ENCODE peak calls at places on chromosomes 7 and 10, in five cellular contexts. One of them, this sample, is unnamed.

GRCh38 chr10:124652701-124653100 is 91.5 kb downstream of the FAM53B start:
- DNase-seq in stimulated activated CD4-positive, alpha-beta T cell treated with anti-CD3 and anti-CD28 coated beads, Interleukin-4, amount 100 ng/mL, for 1 hour: no peak
- DNase-seq in NCI-H187: no peak
- DNase-seq in progenitor cell of endocrine pancreas: no peak
- DNase-seq in left kidney: no peak
- DNase-seq in this sample: no peak

GRCh38 chr7:25216837-25217236 is 11.4 kb downstream of the NPVF start:
- DNase-seq in stimulated activated CD4-positive, alpha-beta T cell treated with anti-CD3 and anti-CD28 coated beads, Interleukin-4, amount 100 ng/mL, for 1 hour: no peak
- DNase-seq in left kidney: peak; percentile 74
- DNase-seq in NCI-H187: no peak
- DNase-seq in progenitor cell of endocrine pancreas: no peak
- DNase-seq in this sample: no peak

GRCh38 chr7:30988346-30989005 is 24.7 kb downstream of the GHRHR start:
- DNase-seq in progenitor cell of endocrine pancreas: no peak
- DNase-seq in left kidney: peak; percentile 58
- DNase-seq in NCI-H187: no peak
- DNase-seq in stimulated activated CD4-positive, alpha-beta T cell treated with anti-CD3 and anti-CD28 coated beads, Interleukin-4, amount 100 ng/mL, for 1 hour: no peak
- DNase-seq in this sample: peak; percentile 68

GRCh38 chr10:43038783-43039628 is 37.9 kb upstream of the RET start:
- DNase-seq in left kidney: no peak
- DNase-seq in stimulated activated CD4-positive, alpha-beta T cell treated with anti-CD3 and anti-CD28 coated beads, Interleukin-4, amount 100 ng/mL, for 1 hour: no peak
- DNase-seq in progenitor cell of endocrine pancreas: no peak
- DNase-seq in NCI-H187: no peak
- DNase-seq in this sample: no peak

GRCh38 chr7:4631664-4632171 is 50.4 kb upstream of the FOXK1 start:
- DNase-seq in left kidney: peak; percentile 94
- DNase-seq in stimulated activated CD4-positive, alpha-beta T cell treated with anti-CD3 and anti-CD28 coated beads, Interleukin-4, amount 100 ng/mL, for 1 hour: no peak
- DNase-seq in progenitor cell of endocrine pancreas: peak; percentile 22
- DNase-seq in NCI-H187: peak; percentile 15
- DNase-seq in this sample: peak; percentile 83

GRCh38 chr10:88991161-88991899 is 732 bp downstream of the FAS start:
- DNase-seq in left kidney: peak; percentile 90
- DNase-seq in progenitor cell of endocrine pancreas: peak; percentile 12
- DNase-seq in NCI-H187: no peak
- DNase-seq in stimulated activated CD4-positive, alpha-beta T cell treated with anti-CD3 and anti-CD28 coated beads, Interleukin-4, amount 100 ng/mL, for 1 hour: peak; percentile 76
- DNase-seq in this sample: peak; percentile 65

GRCh38 chr10:101301111-101301731 is 52.7 kb upstream of the BTRC start:
- DNase-seq in NCI-H187: no peak
- DNase-seq in left kidney: peak; percentile 54
- DNase-seq in stimulated activated CD4-positive, alpha-beta T cell treated with anti-CD3 and anti-CD28 coated beads, Interleukin-4, amount 100 ng/mL, for 1 hour: peak; percentile 38
- DNase-seq in progenitor cell of endocrine pancreas: no peak
- DNase-seq in this sample: no peak

GRCh38 chr10:44196008-44196320 is 188.9 kb downstream of the CXCL12 start:
- DNase-seq in NCI-H187: no peak
- DNase-seq in stimulated activated CD4-positive, alpha-beta T cell treated with anti-CD3 and anti-CD28 coated beads, Interleukin-4, amount 100 ng/mL, for 1 hour: no peak
- DNase-seq in left kidney: no peak
- DNase-seq in progenitor cell of endocrine pancreas: no peak
- DNase-seq in this sample: no peak

GRCh38 chr7:128849804-128850490 is 12.7 kb upstream of the ATP6V1F start:
- DNase-seq in progenitor cell of endocrine pancreas: no peak
- DNase-seq in NCI-H187: no peak
- DNase-seq in stimulated activated CD4-positive, alpha-beta T cell treated with anti-CD3 and anti-CD28 coated beads, Interleukin-4, amount 100 ng/mL, for 1 hour: no peak
- DNase-seq in left kidney: peak; percentile 36
- DNase-seq in this sample: no peak

GRCh38 chr10:13299437-13300287 is at the start of gene PHYH:
- DNase-seq in left kidney: peak; percentile 93
- DNase-seq in NCI-H187: no peak
- DNase-seq in progenitor cell of endocrine pancreas: peak; percentile 62
- DNase-seq in stimulated activated CD4-positive, alpha-beta T cell treated with anti-CD3 and anti-CD28 coated beads, Interleukin-4, amount 100 ng/mL, for 1 hour: peak; percentile 78
- DNase-seq in this sample: peak; percentile 88

GRCh38 chr7:24982917-24983316 is 2.9 kb upstream of the OSBPL3 start:
- DNase-seq in NCI-H187: no peak
- DNase-seq in progenitor cell of endocrine pancreas: no peak
- DNase-seq in left kidney: no peak
- DNase-seq in stimulated activated CD4-positive, alpha-beta T cell treated with anti-CD3 and anti-CD28 coated beads, Interleukin-4, amount 100 ng/mL, for 1 hour: no peak
- DNase-seq in this sample: no peak

GRCh38 chr10:132185601-132186487 is 904 bp upstream of the DPYSL4 start:
- DNase-seq in NCI-H187: no peak
- DNase-seq in progenitor cell of endocrine pancreas: peak; percentile 65
- DNase-seq in left kidney: peak; percentile 89
- DNase-seq in stimulated activated CD4-positive, alpha-beta T cell treated with anti-CD3 and anti-CD28 coated beads, Interleukin-4, amount 100 ng/mL, for 1 hour: peak; percentile 65
- DNase-seq in this sample: peak; percentile 77

GRCh38 chr7:130899638-130900401 is 165.8 kb upstream of the KLF14 start:
- DNase-seq in left kidney: peak; percentile 61
- DNase-seq in NCI-H187: no peak
- DNase-seq in progenitor cell of endocrine pancreas: no peak
- DNase-seq in stimulated activated CD4-positive, alpha-beta T cell treated with anti-CD3 and anti-CD28 coated beads, Interleukin-4, amount 100 ng/mL, for 1 hour: no peak
- DNase-seq in this sample: peak; percentile 16

GRCh38 chr10:109343293-109343692 is 580.0 kb downstream of the XPNPEP1 start:
- DNase-seq in NCI-H187: no peak
- DNase-seq in left kidney: no peak
- DNase-seq in stimulated activated CD4-positive, alpha-beta T cell treated with anti-CD3 and anti-CD28 coated beads, Interleukin-4, amount 100 ng/mL, for 1 hour: no peak
- DNase-seq in progenitor cell of endocrine pancreas: no peak
- DNase-seq in this sample: no peak

GRCh38 chr7:127513311-127513710 is 72.1 kb downstream of the GCC1 start:
- DNase-seq in left kidney: no peak
- DNase-seq in stimulated activated CD4-positive, alpha-beta T cell treated with anti-CD3 and anti-CD28 coated beads, Interleukin-4, amount 100 ng/mL, for 1 hour: no peak
- DNase-seq in NCI-H187: no peak
- DNase-seq in progenitor cell of endocrine pancreas: no peak
- DNase-seq in this sample: no peak

GRCh38 chr7:135771051-135771450 is 22.4 kb upstream of the FAM180A start:
- DNase-seq in NCI-H187: no peak
- DNase-seq in progenitor cell of endocrine pancreas: no peak
- DNase-seq in left kidney: no peak
- DNase-seq in stimulated activated CD4-positive, alpha-beta T cell treated with anti-CD3 and anti-CD28 coated beads, Interleukin-4, amount 100 ng/mL, for 1 hour: no peak
- DNase-seq in this sample: no peak

GRCh38 chr10:64648915-64649314 is 1127.7 kb downstream of the REEP3 start:
- DNase-seq in NCI-H187: no peak
- DNase-seq in progenitor cell of endocrine pancreas: no peak
- DNase-seq in stimulated activated CD4-positive, alpha-beta T cell treated with anti-CD3 and anti-CD28 coated beads, Interleukin-4, amount 100 ng/mL, for 1 hour: no peak
- DNase-seq in left kidney: peak; percentile 21
- DNase-seq in this sample: no peak

GRCh38 chr10:70201105-70201504 is 30.8 kb upstream of the SAR1A start:
- DNase-seq in NCI-H187: no peak
- DNase-seq in left kidney: no peak
- DNase-seq in stimulated activated CD4-positive, alpha-beta T cell treated with anti-CD3 and anti-CD28 coated beads, Interleukin-4, amount 100 ng/mL, for 1 hour: no peak
- DNase-seq in progenitor cell of endocrine pancreas: no peak
- DNase-seq in this sample: no peak

GRCh38 chr10:98963608-98964007 is 272.0 kb downstream of the HPSE2 start:
- DNase-seq in left kidney: no peak
- DNase-seq in stimulated activated CD4-positive, alpha-beta T cell treated with anti-CD3 and anti-CD28 coated beads, Interleukin-4, amount 100 ng/mL, for 1 hour: no peak
- DNase-seq in progenitor cell of endocrine pancreas: no peak
- DNase-seq in NCI-H187: no peak
- DNase-seq in this sample: no peak

GRCh38 chr10:72106154-72106849 is 18.0 kb upstream of the SPOCK2 start:
- DNase-seq in progenitor cell of endocrine pancreas: no peak
- DNase-seq in NCI-H187: no peak
- DNase-seq in left kidney: no peak
- DNase-seq in stimulated activated CD4-positive, alpha-beta T cell treated with anti-CD3 and anti-CD28 coated beads, Interleukin-4, amount 100 ng/mL, for 1 hour: no peak
- DNase-seq in this sample: no peak

GRCh38 chr10:130454543-130455000 is 318.4 kb downstream of the GLRX3 start:
- DNase-seq in NCI-H187: no peak
- DNase-seq in progenitor cell of endocrine pancreas: no peak
- DNase-seq in stimulated activated CD4-positive, alpha-beta T cell treated with anti-CD3 and anti-CD28 coated beads, Interleukin-4, amount 100 ng/mL, for 1 hour: no peak
- DNase-seq in left kidney: no peak
- DNase-seq in this sample: no peak

GRCh38 chr10:110275140-110275729 is 29.5 kb downstream of the SMNDC1 start:
- DNase-seq in progenitor cell of endocrine pancreas: no peak
- DNase-seq in left kidney: no peak
- DNase-seq in NCI-H187: no peak
- DNase-seq in stimulated activated CD4-positive, alpha-beta T cell treated with anti-CD3 and anti-CD28 coated beads, Interleukin-4, amount 100 ng/mL, for 1 hour: no peak
- DNase-seq in this sample: no peak

GRCh38 chr7:2510909-2511768 is 8.4 kb upstream of the LFNG start:
- DNase-seq in left kidney: peak; percentile 73
- DNase-seq in progenitor cell of endocrine pancreas: no peak
- DNase-seq in stimulated activated CD4-positive, alpha-beta T cell treated with anti-CD3 and anti-CD28 coated beads, Interleukin-4, amount 100 ng/mL, for 1 hour: peak; percentile 52
- DNase-seq in NCI-H187: no peak
- DNase-seq in this sample: no peak

GRCh38 chr10:44400553-44400952 is 15.7 kb upstream of the CXCL12 start:
- DNase-seq in progenitor cell of endocrine pancreas: no peak
- DNase-seq in left kidney: no peak
- DNase-seq in NCI-H187: no peak
- DNase-seq in stimulated activated CD4-positive, alpha-beta T cell treated with anti-CD3 and anti-CD28 coated beads, Interleukin-4, amount 100 ng/mL, for 1 hour: no peak
- DNase-seq in this sample: no peak

GRCh38 chr7:78226059-78226658 is 427.6 kb downstream of the PHTF2 start:
- DNase-seq in progenitor cell of endocrine pancreas: no peak
- DNase-seq in left kidney: peak; percentile 69
- DNase-seq in NCI-H187: no peak
- DNase-seq in stimulated activated CD4-positive, alpha-beta T cell treated with anti-CD3 and anti-CD28 coated beads, Interleukin-4, amount 100 ng/mL, for 1 hour: peak; percentile 3
- DNase-seq in this sample: peak; percentile 60

GRCh38 chr7:44059219-44060090 is 5.9 kb downstream of the PGAM2 start:
- DNase-seq in left kidney: no peak
- DNase-seq in stimulated activated CD4-positive, alpha-beta T cell treated with anti-CD3 and anti-CD28 coated beads, Interleukin-4, amount 100 ng/mL, for 1 hour: no peak
- DNase-seq in NCI-H187: no peak
- DNase-seq in progenitor cell of endocrine pancreas: no peak
- DNase-seq in this sample: no peak

GRCh38 chr10:114632869-114633715 is 25.0 kb downstream of the ABLIM1 start:
- DNase-seq in progenitor cell of endocrine pancreas: no peak
- DNase-seq in NCI-H187: no peak
- DNase-seq in left kidney: peak; percentile 65
- DNase-seq in stimulated activated CD4-positive, alpha-beta T cell treated with anti-CD3 and anti-CD28 coated beads, Interleukin-4, amount 100 ng/mL, for 1 hour: no peak
- DNase-seq in this sample: peak; percentile 51

GRCh38 chr10:103458720-103459119 is at the start of gene CALHM1:
- DNase-seq in progenitor cell of endocrine pancreas: no peak
- DNase-seq in left kidney: peak; percentile 87
- DNase-seq in stimulated activated CD4-positive, alpha-beta T cell treated with anti-CD3 and anti-CD28 coated beads, Interleukin-4, amount 100 ng/mL, for 1 hour: no peak
- DNase-seq in NCI-H187: peak; percentile 28
- DNase-seq in this sample: peak; percentile 64

GRCh38 chr7:74412603-74413002 is 41.1 kb upstream of the GTF2IRD1 start:
- DNase-seq in stimulated activated CD4-positive, alpha-beta T cell treated with anti-CD3 and anti-CD28 coated beads, Interleukin-4, amount 100 ng/mL, for 1 hour: no peak
- DNase-seq in NCI-H187: no peak
- DNase-seq in progenitor cell of endocrine pancreas: no peak
- DNase-seq in left kidney: no peak
- DNase-seq in this sample: no peak

GRCh38 chr10:91541481-91541880 is 91.4 kb downstream of the PPP1R3C start:
- DNase-seq in stimulated activated CD4-positive, alpha-beta T cell treated with anti-CD3 and anti-CD28 coated beads, Interleukin-4, amount 100 ng/mL, for 1 hour: no peak
- DNase-seq in progenitor cell of endocrine pancreas: no peak
- DNase-seq in NCI-H187: no peak
- DNase-seq in left kidney: peak; percentile 50
- DNase-seq in this sample: peak; percentile 6

GRCh38 chr7:125516194-125516593 is 586.6 kb upstream of the POT1 start:
- DNase-seq in progenitor cell of endocrine pancreas: no peak
- DNase-seq in NCI-H187: peak; percentile 65
- DNase-seq in left kidney: peak; percentile 46
- DNase-seq in stimulated activated CD4-positive, alpha-beta T cell treated with anti-CD3 and anti-CD28 coated beads, Interleukin-4, amount 100 ng/mL, for 1 hour: no peak
- DNase-seq in this sample: no peak

GRCh38 chr7:130942211-130942964 is 208.4 kb upstream of the KLF14 start:
- DNase-seq in progenitor cell of endocrine pancreas: no peak
- DNase-seq in stimulated activated CD4-positive, alpha-beta T cell treated with anti-CD3 and anti-CD28 coated beads, Interleukin-4, amount 100 ng/mL, for 1 hour: no peak
- DNase-seq in left kidney: peak; percentile 40
- DNase-seq in NCI-H187: no peak
- DNase-seq in this sample: no peak

GRCh38 chr10:76393875-76394706 is 962.7 kb downstream of the LRMDA start:
- DNase-seq in NCI-H187: no peak
- DNase-seq in stimulated activated CD4-positive, alpha-beta T cell treated with anti-CD3 and anti-CD28 coated beads, Interleukin-4, amount 100 ng/mL, for 1 hour: no peak
- DNase-seq in left kidney: no peak
- DNase-seq in progenitor cell of endocrine pancreas: no peak
- DNase-seq in this sample: no peak

GRCh38 chr7:159197066-159197975 is 52.7 kb upstream of the VIPR2 start:
- DNase-seq in left kidney: peak; percentile 65
- DNase-seq in progenitor cell of endocrine pancreas: no peak
- DNase-seq in NCI-H187: peak; percentile 36
- DNase-seq in stimulated activated CD4-positive, alpha-beta T cell treated with anti-CD3 and anti-CD28 coated beads, Interleukin-4, amount 100 ng/mL, for 1 hour: peak; percentile 17
- DNase-seq in this sample: no peak

GRCh38 chr7:101618207-101618839 is 10.8 kb downstream of the MYL10 start:
- DNase-seq in left kidney: peak; percentile 46
- DNase-seq in stimulated activated CD4-positive, alpha-beta T cell treated with anti-CD3 and anti-CD28 coated beads, Interleukin-4, amount 100 ng/mL, for 1 hour: no peak
- DNase-seq in progenitor cell of endocrine pancreas: no peak
- DNase-seq in NCI-H187: no peak
- DNase-seq in this sample: no peak

GRCh38 chr10:78556700-78557432 is 511.9 kb upstream of the ZMIZ1 start:
- DNase-seq in NCI-H187: no peak
- DNase-seq in progenitor cell of endocrine pancreas: no peak
- DNase-seq in left kidney: no peak
- DNase-seq in stimulated activated CD4-positive, alpha-beta T cell treated with anti-CD3 and anti-CD28 coated beads, Interleukin-4, amount 100 ng/mL, for 1 hour: no peak
- DNase-seq in this sample: no peak

GRCh38 chr7:88095-88926 is 104.1 kb upstream of the FAM20C start:
- DNase-seq in left kidney: peak; percentile 40
- DNase-seq in stimulated activated CD4-positive, alpha-beta T cell treated with anti-CD3 and anti-CD28 coated beads, Interleukin-4, amount 100 ng/mL, for 1 hour: no peak
- DNase-seq in NCI-H187: no peak
- DNase-seq in progenitor cell of endocrine pancreas: no peak
- DNase-seq in this sample: peak; percentile 53

GRCh38 chr10:116826803-116827202 is 22.5 kb upstream of the ENO4 start:
- DNase-seq in NCI-H187: no peak
- DNase-seq in progenitor cell of endocrine pancreas: no peak
- DNase-seq in stimulated activated CD4-positive, alpha-beta T cell treated with anti-CD3 and anti-CD28 coated beads, Interleukin-4, amount 100 ng/mL, for 1 hour: no peak
- DNase-seq in left kidney: no peak
- DNase-seq in this sample: no peak